ENCODE peak calls at places on chromosomes 16 and 17, in four cellular contexts. F is GM12878, A is H1, N is HepG2. U is an unnamed sample.

GRCh38 chr17:62614142-62614541 is 13.3 kb upstream of the MRC2 start:
- DNase-seq in F (no peak), A (no peak), N (no peak), U (no peak)

GRCh38 chr17:72426948-72427760 is 306.3 kb downstream of the SOX9 start:
- DNase-seq in F (no peak), A (no peak), N (no peak), U (no peak)

GRCh38 chr17:31093866-31094599 is 744 bp upstream of the NF1 start:
- DNase-seq in F (no peak), A (no peak), N (peak; percentile 63), U (no peak)

GRCh38 chr16:71568541-71568940 is 8.4 kb downstream of the TAT start:
- DNase-seq in F (no peak), A (no peak), N (no peak), U (no peak)

GRCh38 chr16:65547799-65548446 is 426.1 kb upstream of the CDH11 start:
- DNase-seq in F (no peak), A (no peak), N (no peak), U (no peak)

GRCh38 chr17:69269174-69269998 is 40.8 kb upstream of the ABCA10 start:
- DNase-seq in F (no peak), A (no peak), N (peak; percentile 34), U (no peak)

GRCh38 chr16:53435066-53435688 is 906 bp downstream of the RBL2 start:
- DNase-seq in F (peak; percentile 73), A (no peak), N (peak; percentile 94), U (peak; percentile 85)

GRCh38 chr17:30226878-30227277 is 8.6 kb downstream of the SLC6A4 start:
- DNase-seq in F (no peak), A (no peak), N (peak; percentile 34), U (no peak)

GRCh38 chr16:72247821-72248253 is 75.9 kb upstream of the PMFBP1 start:
- DNase-seq in F (no peak), A (no peak), N (no peak), U (no peak)

GRCh38 chr17:56918916-56919315 is 5.1 kb upstream of the TRIM25 start:
- DNase-seq in F (no peak), A (no peak), N (no peak), U (no peak)

GRCh38 chr17:31842416-31843381 is 16.3 kb downstream of the COPRS start:
- DNase-seq in F (no peak), A (peak; percentile 68), N (peak; percentile 62), U (peak; percentile 78)

GRCh38 chr17:10384175-10384574 is 11.4 kb upstream of the MYH13 start:
- DNase-seq in F (no peak), A (no peak), N (no peak), U (no peak)

GRCh38 chr16:49023095-49023494 is 258.5 kb downstream of the CBLN1 start:
- DNase-seq in F (no peak), A (no peak), N (no peak), U (no peak)

GRCh38 chr17:64001091-64001579 is 3.0 kb downstream of the PRR29 start:
- DNase-seq in F (no peak), A (no peak), N (no peak), U (no peak)

GRCh38 chr17:8121531-8122390 is 2.1 kb downstream of the HES7 start:
- DNase-seq in F (no peak), A (no peak), N (no peak), U (peak; percentile 86)

GRCh38 chr16:11994187-11995119 is 17.9 kb downstream of the SNX29 start:
- DNase-seq in F (no peak), A (no peak), N (peak; percentile 35), U (no peak)

GRCh38 chr17:16068323-16068722 is 68.7 kb downstream of the TTC19 start:
- DNase-seq in F (no peak), A (no peak), N (no peak), U (no peak)

GRCh38 chr16:24925163-24925562 is 79.4 kb downstream of the SLC5A11 start:
- DNase-seq in F (no peak), A (no peak), N (peak; percentile 16), U (no peak)
- TF ChIP-seq BRCA1 in F (no peak), A (no peak), N (no peak), U (no peak)

GRCh38 chr17:50044483-50044882 is 11.4 kb upstream of the ITGA3 start:
- DNase-seq in F (no peak), A (no peak), N (no peak), U (no peak)
- TF ChIP-seq BRCA1 in F (no peak), A (no peak), N (no peak), U (no peak)

DNA sequence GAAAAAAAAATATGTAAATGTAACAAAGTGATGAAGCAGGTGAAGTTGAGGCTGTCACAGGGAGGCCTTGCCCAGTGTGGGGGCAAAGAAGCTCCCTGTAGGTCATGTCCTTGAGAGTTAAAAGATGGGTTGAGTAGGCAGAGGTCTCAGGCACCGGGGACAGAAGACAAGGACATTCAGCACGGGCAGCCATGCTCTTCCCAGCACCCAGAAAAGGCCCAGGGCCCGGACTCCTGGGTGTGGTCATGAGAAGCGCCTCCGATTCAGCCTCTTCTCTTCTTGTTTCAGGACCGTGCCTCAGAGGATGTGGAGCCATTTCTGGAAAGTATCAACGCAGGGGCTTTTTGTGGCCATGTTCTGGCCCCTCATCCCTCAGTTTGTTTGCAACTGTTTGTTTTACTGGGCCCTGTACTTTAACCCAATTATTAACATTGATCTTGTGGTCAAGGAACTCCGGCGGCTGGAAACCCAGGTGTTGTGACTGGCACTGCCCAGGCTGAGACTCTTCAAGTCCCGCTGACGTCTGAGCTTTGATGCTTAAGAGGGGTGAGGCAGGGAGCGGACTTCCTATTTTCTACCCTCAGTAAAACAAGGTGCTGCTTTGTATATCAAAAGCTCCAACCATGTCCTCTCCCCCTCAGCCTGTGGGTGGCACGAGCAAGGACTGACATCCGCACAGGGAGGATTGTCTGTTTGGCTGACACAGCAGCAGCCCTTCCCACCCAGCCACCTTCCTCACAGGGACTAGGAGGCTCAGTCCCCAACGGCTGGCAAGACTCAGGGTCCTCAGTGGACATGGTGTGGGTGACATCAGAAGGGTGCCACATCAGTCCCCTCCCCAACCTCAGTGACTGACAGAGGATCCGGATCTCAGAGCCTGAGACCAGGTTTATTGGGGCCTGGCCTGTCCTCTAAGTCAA is 26.5 kb downstream of the PLA2G10 start:
- DNase-seq in F (no peak), A (no peak), N (no peak), U (no peak)
- TF ChIP-seq BRCA1 in F (no peak), A (no peak), N (no peak), U (no peak)

GRCh38 chr16:3065742-3066439 is 451 bp downstream of the IL32 start:
- DNase-seq in F (no peak), A (no peak), N (no peak), U (peak; percentile 6)
- TF ChIP-seq BRCA1 in F (no peak), A (no peak), N (no peak), U (no peak)

DNA sequence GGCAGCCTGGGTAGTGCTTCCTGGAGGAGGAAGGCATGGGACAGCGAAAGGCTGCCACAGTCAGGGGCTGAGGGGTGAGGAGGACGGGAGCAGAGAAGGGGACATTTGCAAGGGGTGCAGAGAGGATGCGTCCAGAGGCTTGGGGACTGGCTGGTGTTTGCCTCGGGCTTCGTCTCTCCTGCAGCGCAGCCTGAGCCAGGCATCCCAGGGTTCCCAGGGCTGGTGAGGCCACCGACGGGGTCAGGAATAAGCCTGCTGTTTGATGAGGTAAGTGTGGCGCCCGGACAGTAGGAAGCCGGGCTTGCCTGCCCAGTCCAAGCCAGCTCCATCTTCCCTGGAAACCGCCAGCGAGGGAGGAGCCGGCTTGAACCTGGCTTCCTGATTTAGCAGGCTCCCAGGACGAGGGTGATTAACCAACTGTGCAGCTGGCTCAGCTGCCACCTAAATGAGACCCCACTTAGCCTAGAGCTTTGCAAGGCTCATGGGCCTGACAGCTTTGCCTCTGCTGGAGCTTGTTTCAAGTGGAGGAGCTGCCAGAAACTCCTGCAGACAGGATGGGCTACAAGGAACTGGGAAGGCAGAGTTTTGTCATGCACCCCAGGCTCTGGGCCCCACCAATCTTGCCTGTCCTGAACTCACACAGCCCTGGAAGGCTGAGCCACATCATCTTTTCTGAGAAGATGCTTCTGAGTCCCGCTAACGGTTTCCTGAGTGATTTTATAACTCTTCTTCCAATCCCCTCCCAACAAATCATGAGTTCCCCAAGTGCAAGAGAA is 47.6 kb downstream of the PITPNM3 start:
- DNase-seq in F (no peak), A (no peak), N (no peak), U (no peak)
- TF ChIP-seq BRCA1 in F (no peak), A (no peak), N (no peak), U (no peak)

GRCh38 chr16:85002643-85003042 is 8.7 kb downstream of the ZDHHC7 start:
- DNase-seq in F (no peak), A (no peak), N (no peak), U (no peak)
- TF ChIP-seq BRCA1 in F (no peak), A (no peak), N (no peak), U (no peak)

GRCh38 chr16:58417600-58417999 is 25.3 kb downstream of the GINS3 start:
- DNase-seq in F (no peak), A (no peak), N (no peak), U (no peak)
- TF ChIP-seq BRCA1 in F (no peak), A (no peak), N (no peak), U (no peak)